ENCODE peak calls at places on chromosomes 11 and 22, in eight cellular contexts. H is OCI-LY7, I is cardiac muscle cell, X is sigmoid colon, F is mucosa of descending colon, P is tibial artery, N is ovary, L is upper lobe of right lung. D is an unnamed sample. For H3K36me3, the result is how much of the 10 kb centered on the place peaks cover.

GRCh38 chr11:74611369-74611861 is 19.0 kb downstream of the POLD3 start:
- DNase-seq in H (peak), I (peak), X (no peak), F (no peak), P (no peak), N (no peak), L (no peak), D (no peak)

GRCh38 chr11:134822930-134823329 is 410.9 kb upstream of the B3GAT1 start:
- DNase-seq in H (no peak), I (no peak), X (no peak), F (no peak), P (no peak), N (no peak), L (no peak), D (no peak)

GRCh38 chr22:26487996-26488395 is 4.3 kb downstream of the SRRD start:
- DNase-seq in H (no peak), I (no peak), X (no peak), F (no peak), P (no peak), N (no peak), L (no peak), D (no peak)

GRCh38 chr11:68140496-68141246 is 19.5 kb upstream of the CHKA start:
- DNase-seq in H (no peak), I (no peak), X (no peak), F (no peak), P (no peak), N (peak), L (no peak), D (no peak)

GRCh38 chr22:33658775-33659174 is 261.5 kb downstream of the LARGE1 start:
- DNase-seq in H (no peak), I (peak), X (peak), F (no peak), P (peak), N (no peak), L (no peak), D (no peak)

GRCh38 chr11:110091995-110092576 is 1.1 kb upstream of the ZC3H12C start:
- DNase-seq in H (no peak), I (no peak), X (no peak), F (no peak), P (no peak), N (no peak), L (no peak), D (no peak)

GRCh38 chr22:46815896-46816721 is 53.7 kb downstream of the TBC1D22A start:
- DNase-seq in H (no peak), I (peak), X (no peak), F (peak), P (no peak), N (peak), L (no peak), D (no peak)

GRCh38 chr11:2097356-2097997 is 41.7 kb downstream of the IGF2 start:
- DNase-seq in H (no peak), I (peak), X (peak), F (peak), P (peak), N (peak), L (peak), D (no peak)

GRCh38 chr11:17473071-17473744 is 3.4 kb downstream of the ABCC8 start:
- DNase-seq in H (no peak), I (peak), X (no peak), F (no peak), P (no peak), N (no peak), L (no peak), D (no peak)

GRCh38 chr11:57325735-57326048 is 940 bp upstream of the TNKS1BP1 start:
- DNase-seq in H (peak), I (no peak), X (peak), F (peak), P (peak), N (peak), L (peak), D (no peak)

GRCh38 chr11:110991621-110992355 is 253.7 kb upstream of the POU2AF2 start:
- DNase-seq in H (no peak), I (peak), X (peak), F (no peak), P (peak), N (no peak), L (no peak), D (no peak)

DNA sequence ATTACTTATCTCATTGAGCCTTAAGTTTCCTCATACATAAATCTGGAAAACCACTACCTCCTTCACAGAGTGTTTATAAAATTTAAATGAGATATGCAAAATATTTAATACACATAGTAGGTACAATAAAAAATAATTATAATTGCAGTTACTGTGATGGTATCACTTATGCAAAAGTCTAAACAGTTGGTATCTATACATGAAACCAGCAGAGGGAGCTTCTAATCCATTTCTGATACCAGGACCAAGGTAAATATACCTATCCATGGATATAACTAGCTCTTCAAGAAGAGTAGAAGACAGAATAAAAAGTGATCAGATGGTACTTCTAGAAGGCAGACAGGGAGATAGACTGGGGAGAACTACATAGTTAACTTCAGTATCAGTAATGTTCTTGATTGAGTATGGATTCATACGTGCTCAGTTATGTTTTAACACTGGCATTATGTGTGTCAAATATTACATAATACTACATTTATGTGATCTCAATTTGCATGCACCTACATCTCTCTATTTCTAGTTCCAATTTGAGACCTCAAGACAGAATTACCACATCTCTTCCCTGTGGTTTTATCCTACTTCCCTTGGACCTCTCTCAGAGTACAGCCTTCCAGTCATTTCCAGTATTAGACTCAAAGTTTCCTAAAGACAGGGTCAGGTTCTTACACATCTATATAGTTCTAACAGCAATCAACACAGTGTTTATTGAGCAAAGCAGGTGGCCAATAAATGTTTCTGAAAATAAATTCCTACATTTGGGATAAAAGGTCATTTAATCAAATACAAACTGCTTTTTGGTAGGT is 13.7 kb upstream of the TSG101 start:
- DNase-seq in H (peak), I (peak), X (no peak), F (no peak), P (no peak), N (no peak), L (no peak), D (no peak)
- H3K36me3 ChIP-seq in H (under half), I (under half), X (half or more), F (under half), P (half or more), N (under half), L (under half), D (under half)

DNA sequence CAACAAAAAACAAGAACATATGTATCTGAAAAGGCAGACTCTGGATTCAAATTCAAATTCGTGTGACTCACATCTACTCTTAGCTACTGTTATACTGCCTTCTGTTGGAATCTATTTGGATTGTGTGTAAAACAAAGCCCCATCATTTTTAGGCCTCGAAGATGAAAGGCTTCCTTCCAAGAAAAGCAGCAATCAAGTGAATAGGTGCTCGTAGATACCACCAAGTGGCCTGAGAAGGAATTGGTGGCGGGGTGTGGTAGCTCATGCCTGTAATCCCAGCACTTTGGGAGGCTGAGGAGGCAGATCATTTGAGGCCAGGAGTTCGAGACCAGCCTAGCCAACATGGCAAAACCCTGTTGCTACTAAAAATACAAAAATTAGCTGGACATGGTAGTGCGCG is 4.2 kb downstream of the GRAMD1B start:
- DNase-seq in H (peak), I (no peak), X (no peak), F (no peak), P (no peak), N (no peak), L (no peak), D (no peak)
- TF ChIP-seq CTCF in H (peak), I (peak), X (no peak), F (no peak), P (no peak), N (no peak), L (no peak), D (peak)

GRCh38 chr11:30311189-30311588 is 11.7 kb upstream of the ARL14EP start:
- DNase-seq in H (no peak), I (no peak), X (no peak), F (no peak), P (no peak), N (no peak), L (no peak), D (no peak)
- H3K36me3 ChIP-seq in H (under half), I (under half), X (under half), F (under half), P (under half), N (under half), L (under half), D (under half)

GRCh38 chr11:85946221-85946620 is 91.0 kb downstream of the CCDC83 start:
- DNase-seq in H (no peak), I (peak), X (no peak), F (no peak), P (no peak), N (no peak), L (no peak), D (no peak)
- TF ChIP-seq CTCF in H (no peak), I (no peak), X (no peak), F (no peak), P (no peak), N (no peak), L (no peak), D (no peak)

GRCh38 chr22:29328566-29329500 is 13.3 kb upstream of the RASL10A start:
- DNase-seq in H (no peak), I (no peak), X (no peak), F (no peak), P (no peak), N (no peak), L (no peak), D (no peak)
- H3K36me3 ChIP-seq in H (half or more), I (under half), X (half or more), F (under half), P (half or more), N (under half), L (half or more), D (half or more)